ENCODE peak calls at places on chromosomes 1 and 21, in six cellular contexts. T, B, O, U, R and E are unnamed samples.

GRCh38 chr21:25911730-25912401 is 177.1 kb downstream of the GABPA start:
- DNase-seq in B (no peak), U (no peak), O (no peak), R (no peak), T (no peak), E (no peak)

GRCh38 chr21:45336535-45336810 is 48.8 kb upstream of the POFUT2 start:
- DNase-seq in O (no peak), B (no peak), R (no peak), U (no peak), T (no peak), E (no peak)

GRCh38 chr21:45511661-45512431 is 30.4 kb downstream of the SLC19A1 start:
- DNase-seq in B (no peak), T (no peak), U (no peak), R (no peak), O (no peak), E (no peak)

GRCh38 chr21:35026153-35026499 is 23.0 kb downstream of the RUNX1 start:
- DNase-seq in R (no peak), U (no peak), B (peak), O (no peak), T (no peak), E (no peak)

GRCh38 chr1:170487503-170487902 is 44.5 kb upstream of the GORAB start:
- DNase-seq in B (no peak), T (no peak), R (no peak), O (no peak), U (no peak), E (no peak)

GRCh38 chr1:154557939-154558609 is 388 bp downstream of the UBE2Q1 start:
- DNase-seq in B (no peak), R (no peak), T (no peak), O (peak), U (no peak), E (peak)

GRCh38 chr21:45544449-45545235 is 2.4 kb upstream of the SLC19A1 start:
- DNase-seq in R (no peak), O (no peak), B (no peak), U (no peak), T (no peak), E (peak)

GRCh38 chr1:218433744-218434143 is 88.6 kb downstream of the TGFB2 start:
- DNase-seq in T (no peak), R (no peak), B (no peak), U (no peak), O (no peak), E (no peak)

GRCh38 chr21:45056917-45057560 is 17.3 kb upstream of the ADARB1 start:
- DNase-seq in T (no peak), O (no peak), U (no peak), B (no peak), R (no peak), E (no peak)

GRCh38 chr1:221900678-221901077 is 158.8 kb upstream of the DUSP10 start:
- DNase-seq in U (no peak), R (no peak), T (no peak), O (no peak), B (no peak), E (no peak)

GRCh38 chr1:39526466-39527189 is 35.2 kb downstream of the BMP8A start:
- DNase-seq in T (no peak), B (no peak), R (no peak), U (no peak), O (no peak), E (no peak)

GRCh38 chr1:168683871-168684270 is 45.1 kb downstream of the DPT start:
- DNase-seq in T (no peak), U (no peak), O (no peak), B (no peak), R (no peak), E (no peak)